ENCODE peak calls at places on chromosomes 6 and 20, in six cellular contexts. I is activated T-cell treated with anti-CD3 and anti-CD28 coated beads for 24 hours; R is T follicular helper cell; K is ureter; V is choroid plexus epithelial cell; P is Jurkat, Clone E6-1. E is an unnamed sample.
A peak's percentile ranks its signal among the peaks of the same experiment; 100 is the strongest.

GRCh38 chr6:11900662-11901598 is 111.2 kb upstream of the HIVEP1 start:
- DNase-seq in I (no peak), R (no peak), K (no peak), V (no peak), P (peak; percentile 86), E (no peak)

GRCh38 chr6:12393100-12393499 is 102.9 kb downstream of the EDN1 start:
- DNase-seq in I (no peak), R (no peak), K (no peak), V (no peak), P (no peak), E (no peak)

GRCh38 chr6:66926060-66926459 is 1219.0 kb upstream of the EYS start:
- DNase-seq in I (no peak), R (no peak), K (no peak), V (peak; percentile 56), P (peak; percentile 68), E (no peak)

GRCh38 chr6:41801380-41801779 is 13.9 kb downstream of the TOMM6 start:
- DNase-seq in I (no peak), R (no peak), K (no peak), V (peak; percentile 67), P (no peak), E (no peak)

GRCh38 chr20:32446301-32447100 is 88.4 kb downstream of the ASXL1 start:
- DNase-seq in I (no peak), R (no peak), K (no peak), V (no peak), P (no peak), E (no peak)

GRCh38 chr6:7426447-7427169 is 37.0 kb downstream of the RIOK1 start:
- DNase-seq in I (no peak), R (no peak), K (no peak), V (peak; percentile 36), P (no peak), E (no peak)

GRCh38 chr20:58723628-58723984 is 31.0 kb downstream of the NPEPL1 start:
- DNase-seq in I (no peak), R (no peak), K (no peak), V (no peak), P (no peak), E (no peak)

GRCh38 chr20:51014797-51015722 is 7.8 kb downstream of the KCNG1 start:
- DNase-seq in I (peak; percentile 14), R (no peak), K (no peak), V (peak; percentile 77), P (no peak), E (no peak)

GRCh38 chr20:43863821-43864544 is 50.7 kb upstream of the TOX2 start:
- DNase-seq in I (no peak), R (no peak), K (no peak), V (no peak), P (no peak), E (no peak)

E was measured in effector CD4-positive, alpha-beta T cell.